ENCODE peak calls at places on chromosome 13, in eight cellular contexts. One of them, this sample, is unnamed. For H3K4me1, the result is how much of the 10 kb centered on the place peaks cover.

GRCh38 chr13:42720116-42720857 is 61.1 kb upstream of the FAM216B start:
- DNase-seq in IMR-90: peak
- DNase-seq in cardiac muscle cell: peak
- DNase-seq in Panc1: peak
- DNase-seq in DND-41: no peak
- DNase-seq in ascending aorta: peak
- DNase-seq in fibroblast of lung: peak
- DNase-seq in colonic mucosa: peak
- DNase-seq in this sample: no peak

GRCh38 chr13:31209172-31209818 is 9.5 kb downstream of the B3GLCT start:
- DNase-seq in fibroblast of lung: peak
- DNase-seq in IMR-90: peak
- DNase-seq in Panc1: no peak
- DNase-seq in ascending aorta: no peak
- DNase-seq in colonic mucosa: no peak
- DNase-seq in cardiac muscle cell: peak
- DNase-seq in DND-41: no peak
- DNase-seq in this sample: no peak

GRCh38 chr13:27919299-27919933 is 384 bp upstream of the PDX1 start:
- DNase-seq in colonic mucosa: no peak
- DNase-seq in IMR-90: no peak
- DNase-seq in DND-41: no peak
- DNase-seq in Panc1: no peak
- DNase-seq in fibroblast of lung: no peak
- DNase-seq in ascending aorta: no peak
- DNase-seq in cardiac muscle cell: no peak
- DNase-seq in this sample: no peak

GRCh38 chr13:73876323-73876722 is 257.9 kb downstream of the KLF12 start:
- DNase-seq in fibroblast of lung: peak
- DNase-seq in colonic mucosa: no peak
- DNase-seq in cardiac muscle cell: peak
- DNase-seq in DND-41: no peak
- DNase-seq in ascending aorta: no peak
- DNase-seq in Panc1: no peak
- DNase-seq in IMR-90: no peak
- DNase-seq in this sample: no peak

GRCh38 chr13:100836696-100837095 is 162.1 kb upstream of the TMTC4 start:
- DNase-seq in DND-41: no peak
- DNase-seq in colonic mucosa: no peak
- DNase-seq in Panc1: no peak
- DNase-seq in fibroblast of lung: no peak
- DNase-seq in IMR-90: no peak
- DNase-seq in cardiac muscle cell: peak
- DNase-seq in ascending aorta: no peak
- DNase-seq in this sample: no peak

GRCh38 chr13:32001392-32001768 is 30.2 kb upstream of the FRY start:
- DNase-seq in ascending aorta: no peak
- DNase-seq in Panc1: no peak
- DNase-seq in cardiac muscle cell: peak
- DNase-seq in DND-41: peak
- DNase-seq in IMR-90: peak
- DNase-seq in fibroblast of lung: peak
- DNase-seq in colonic mucosa: no peak
- DNase-seq in this sample: peak

GRCh38 chr13:112074139-112074710 is 7.3 kb downstream of the SOX1 start:
- DNase-seq in IMR-90: no peak
- DNase-seq in fibroblast of lung: no peak
- DNase-seq in DND-41: no peak
- DNase-seq in ascending aorta: no peak
- DNase-seq in Panc1: no peak
- DNase-seq in colonic mucosa: no peak
- DNase-seq in cardiac muscle cell: no peak
- DNase-seq in this sample: no peak

GRCh38 chr13:98721825-98722510 is 30.5 kb downstream of the SLC15A1 start:
- DNase-seq in cardiac muscle cell: no peak
- DNase-seq in colonic mucosa: no peak
- DNase-seq in Panc1: no peak
- DNase-seq in fibroblast of lung: no peak
- DNase-seq in DND-41: no peak
- DNase-seq in ascending aorta: no peak
- DNase-seq in IMR-90: no peak
- DNase-seq in this sample: no peak

GRCh38 chr13:83057119-83057518 is 825.2 kb downstream of the SLITRK1 start:
- DNase-seq in fibroblast of lung: peak
- DNase-seq in cardiac muscle cell: no peak
- DNase-seq in Panc1: no peak
- DNase-seq in IMR-90: peak
- DNase-seq in ascending aorta: no peak
- DNase-seq in colonic mucosa: no peak
- DNase-seq in DND-41: no peak
- DNase-seq in this sample: no peak

GRCh38 chr13:76656496-76656895 is 229.7 kb downstream of the KCTD12 start:
- DNase-seq in Panc1: no peak
- DNase-seq in fibroblast of lung: no peak
- DNase-seq in colonic mucosa: no peak
- DNase-seq in cardiac muscle cell: no peak
- DNase-seq in ascending aorta: no peak
- DNase-seq in DND-41: no peak
- DNase-seq in IMR-90: no peak
- DNase-seq in this sample: no peak

GRCh38 chr13:113410472-113411201 is 42.7 kb downstream of the ADPRHL1 start:
- DNase-seq in cardiac muscle cell: no peak
- DNase-seq in colonic mucosa: peak
- DNase-seq in fibroblast of lung: peak
- DNase-seq in DND-41: no peak
- DNase-seq in ascending aorta: peak
- DNase-seq in IMR-90: peak
- DNase-seq in Panc1: peak
- DNase-seq in this sample: no peak

GRCh38 chr13:101681834-101682233 is 229.4 kb downstream of the ITGBL1 start:
- DNase-seq in DND-41: no peak
- DNase-seq in Panc1: no peak
- DNase-seq in IMR-90: peak
- DNase-seq in cardiac muscle cell: no peak
- DNase-seq in fibroblast of lung: peak
- DNase-seq in colonic mucosa: no peak
- DNase-seq in ascending aorta: no peak
- DNase-seq in this sample: no peak

GRCh38 chr13:40961224-40961623 is 57.9 kb downstream of the ELF1 start:
- DNase-seq in IMR-90: no peak
- DNase-seq in DND-41: no peak
- DNase-seq in cardiac muscle cell: no peak
- DNase-seq in Panc1: no peak
- DNase-seq in fibroblast of lung: no peak
- DNase-seq in colonic mucosa: no peak
- DNase-seq in ascending aorta: no peak
- DNase-seq in this sample: no peak

GRCh38 chr13:40958655-40959054 is 60.5 kb downstream of the ELF1 start:
- DNase-seq in fibroblast of lung: no peak
- DNase-seq in IMR-90: no peak
- DNase-seq in cardiac muscle cell: no peak
- DNase-seq in ascending aorta: no peak
- DNase-seq in colonic mucosa: no peak
- DNase-seq in Panc1: no peak
- DNase-seq in DND-41: no peak
- DNase-seq in this sample: no peak

GRCh38 chr13:40961826-40962225 is 57.3 kb downstream of the ELF1 start:
- DNase-seq in colonic mucosa: no peak
- DNase-seq in IMR-90: no peak
- DNase-seq in ascending aorta: no peak
- DNase-seq in cardiac muscle cell: no peak
- DNase-seq in fibroblast of lung: no peak
- DNase-seq in Panc1: no peak
- DNase-seq in DND-41: no peak
- DNase-seq in this sample: no peak

GRCh38 chr13:40963927-40964326 is 55.2 kb downstream of the ELF1 start:
- DNase-seq in colonic mucosa: no peak
- DNase-seq in DND-41: no peak
- DNase-seq in Panc1: no peak
- DNase-seq in fibroblast of lung: peak
- DNase-seq in ascending aorta: no peak
- DNase-seq in cardiac muscle cell: peak
- DNase-seq in IMR-90: peak
- DNase-seq in this sample: no peak

DNA sequence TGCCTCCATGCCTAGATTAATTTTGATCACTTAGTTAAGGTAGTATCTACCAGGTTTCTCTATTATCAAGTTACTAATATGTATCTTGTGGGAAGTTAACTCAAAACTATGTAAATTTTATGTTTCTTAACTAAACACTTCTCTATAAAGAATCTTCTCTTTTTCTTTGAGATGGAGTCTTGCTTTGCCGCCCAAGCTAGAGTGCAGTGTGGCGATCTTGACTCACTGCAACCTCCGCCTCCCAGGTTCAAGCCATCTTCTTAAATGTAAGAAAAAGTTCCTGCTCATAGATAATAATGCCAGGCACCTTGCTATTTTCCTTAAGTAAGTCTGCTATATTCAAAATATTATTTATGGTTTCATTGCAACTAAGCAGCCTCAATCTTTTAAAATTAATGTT is 58.4 kb downstream of the ELF1 start:
- DNase-seq in Panc1: no peak
- DNase-seq in DND-41: no peak
- DNase-seq in ascending aorta: no peak
- DNase-seq in fibroblast of lung: no peak
- DNase-seq in IMR-90: no peak
- DNase-seq in cardiac muscle cell: no peak
- DNase-seq in colonic mucosa: no peak
- DNase-seq in this sample: no peak
- H3K4me1 ChIP-seq in Panc1: under half
- H3K4me1 ChIP-seq in DND-41: under half
- H3K4me1 ChIP-seq in ascending aorta: under half
- H3K4me1 ChIP-seq in fibroblast of lung: under half
- H3K4me1 ChIP-seq in IMR-90: under half
- H3K4me1 ChIP-seq in cardiac muscle cell: under half
- H3K4me1 ChIP-seq in colonic mucosa: under half
- H3K4me1 ChIP-seq in this sample: half or more

GRCh38 chr13:110911880-110912279 is 3.0 kb downstream of the ANKRD10 start:
- DNase-seq in IMR-90: peak
- DNase-seq in cardiac muscle cell: no peak
- DNase-seq in colonic mucosa: no peak
- DNase-seq in ascending aorta: no peak
- DNase-seq in DND-41: no peak
- DNase-seq in fibroblast of lung: no peak
- DNase-seq in Panc1: no peak
- DNase-seq in this sample: no peak
- H3K4me1 ChIP-seq in IMR-90: under half
- H3K4me1 ChIP-seq in cardiac muscle cell: under half
- H3K4me1 ChIP-seq in colonic mucosa: under half
- H3K4me1 ChIP-seq in ascending aorta: under half
- H3K4me1 ChIP-seq in DND-41: under half
- H3K4me1 ChIP-seq in fibroblast of lung: under half
- H3K4me1 ChIP-seq in Panc1: half or more
- H3K4me1 ChIP-seq in this sample: half or more

DNA sequence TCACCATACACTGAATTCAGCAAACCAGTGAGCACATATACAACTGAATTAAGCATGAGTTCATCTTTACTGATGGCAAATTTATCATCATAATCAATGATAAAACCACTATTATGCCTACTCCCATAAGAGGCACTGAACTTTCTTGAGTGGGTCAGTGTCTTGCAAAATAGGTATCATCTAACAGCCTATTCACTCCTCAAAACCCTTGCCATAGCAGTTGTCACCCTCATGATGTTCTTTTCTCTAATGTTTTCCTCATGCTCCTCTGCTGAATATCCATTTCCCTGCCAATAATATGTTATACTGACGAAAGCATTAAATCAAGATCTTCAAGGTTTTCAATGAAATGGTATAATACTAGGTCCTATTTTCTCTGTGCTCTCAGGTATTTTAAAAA is 5.6 kb downstream of the ARGLU1 start:
- DNase-seq in colonic mucosa: no peak
- DNase-seq in ascending aorta: no peak
- DNase-seq in cardiac muscle cell: no peak
- DNase-seq in IMR-90: no peak
- DNase-seq in fibroblast of lung: no peak
- DNase-seq in Panc1: no peak
- DNase-seq in DND-41: no peak
- DNase-seq in this sample: no peak
- H3K4me1 ChIP-seq in colonic mucosa: under half
- H3K4me1 ChIP-seq in ascending aorta: half or more
- H3K4me1 ChIP-seq in cardiac muscle cell: under half
- H3K4me1 ChIP-seq in IMR-90: under half
- H3K4me1 ChIP-seq in fibroblast of lung: under half
- H3K4me1 ChIP-seq in Panc1: under half
- H3K4me1 ChIP-seq in DND-41: under half
- H3K4me1 ChIP-seq in this sample: half or more

DNA sequence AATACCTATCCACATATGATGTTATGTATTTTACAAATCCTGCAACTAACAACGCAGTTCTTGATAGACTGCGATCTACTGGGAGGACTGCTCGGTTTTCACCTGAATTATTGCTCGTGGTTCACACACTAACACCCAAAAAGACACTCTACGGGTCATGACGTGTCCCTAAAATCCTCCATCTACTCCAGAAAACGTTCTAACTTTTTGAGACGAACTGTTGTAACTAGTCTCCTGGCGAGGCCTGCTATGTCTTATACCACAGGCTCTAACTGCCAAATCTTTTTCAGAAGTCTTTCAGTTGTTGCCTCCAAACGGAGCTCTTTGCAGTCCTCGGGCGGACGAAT is 108.2 kb downstream of the KCNRG start:
- DNase-seq in colonic mucosa: no peak
- DNase-seq in DND-41: no peak
- DNase-seq in IMR-90: no peak
- DNase-seq in cardiac muscle cell: no peak
- DNase-seq in fibroblast of lung: no peak
- DNase-seq in ascending aorta: no peak
- DNase-seq in Panc1: no peak
- DNase-seq in this sample: peak
- H3K4me1 ChIP-seq in colonic mucosa: under half
- H3K4me1 ChIP-seq in DND-41: under half
- H3K4me1 ChIP-seq in IMR-90: under half
- H3K4me1 ChIP-seq in cardiac muscle cell: under half
- H3K4me1 ChIP-seq in fibroblast of lung: under half
- H3K4me1 ChIP-seq in ascending aorta: under half
- H3K4me1 ChIP-seq in Panc1: under half
- H3K4me1 ChIP-seq in this sample: half or more

GRCh38 chr13:39023316-39023715 is 14.6 kb downstream of the PROSER1 start:
- DNase-seq in IMR-90: peak
- DNase-seq in Panc1: no peak
- DNase-seq in ascending aorta: no peak
- DNase-seq in fibroblast of lung: peak
- DNase-seq in cardiac muscle cell: peak
- DNase-seq in colonic mucosa: no peak
- DNase-seq in DND-41: no peak
- DNase-seq in this sample: no peak
- H3K4me1 ChIP-seq in IMR-90: under half
- H3K4me1 ChIP-seq in Panc1: under half
- H3K4me1 ChIP-seq in ascending aorta: under half
- H3K4me1 ChIP-seq in fibroblast of lung: under half
- H3K4me1 ChIP-seq in cardiac muscle cell: under half
- H3K4me1 ChIP-seq in colonic mucosa: under half
- H3K4me1 ChIP-seq in DND-41: under half
- H3K4me1 ChIP-seq in this sample: under half

This sample was measured in CD4-positive, alpha-beta memory T cell.